ENCODE peak calls at places on chromosome 5, in six cellular contexts. One of them, this sample, is unnamed.

GRCh38 chr5:154419236-154419635 is 26.6 kb upstream of the SAP30L start:
- DNase-seq in astrocyte of the spinal cord: no peak
- DNase-seq in Peyer's patch: peak; percentile 26
- DNase-seq in esophagus squamous epithelium: no peak
- DNase-seq in heart left ventricle: no peak
- DNase-seq in GM12865: no peak
- DNase-seq in this sample: no peak

GRCh38 chr5:127101533-127101932 is 28.2 kb upstream of the C5orf63 start:
- DNase-seq in astrocyte of the spinal cord: no peak
- DNase-seq in Peyer's patch: no peak
- DNase-seq in esophagus squamous epithelium: no peak
- DNase-seq in heart left ventricle: no peak
- DNase-seq in GM12865: no peak
- DNase-seq in this sample: no peak

GRCh38 chr5:164772122-164772521 is 1266.7 kb downstream of the MAT2B start:
- DNase-seq in astrocyte of the spinal cord: no peak
- DNase-seq in Peyer's patch: no peak
- DNase-seq in esophagus squamous epithelium: no peak
- DNase-seq in heart left ventricle: no peak
- DNase-seq in GM12865: no peak
- DNase-seq in this sample: no peak

GRCh38 chr5:139686356-139686918 is 38.3 kb downstream of the CXXC5 start:
- DNase-seq in astrocyte of the spinal cord: no peak
- DNase-seq in Peyer's patch: no peak
- DNase-seq in esophagus squamous epithelium: no peak
- DNase-seq in heart left ventricle: no peak
- DNase-seq in GM12865: no peak
- DNase-seq in this sample: no peak

GRCh38 chr5:160918386-160918785 is 66.4 kb upstream of the ATP10B start:
- DNase-seq in astrocyte of the spinal cord: no peak
- DNase-seq in Peyer's patch: no peak
- DNase-seq in esophagus squamous epithelium: no peak
- DNase-seq in heart left ventricle: no peak
- DNase-seq in GM12865: no peak
- DNase-seq in this sample: no peak

GRCh38 chr5:94326579-94326978 is 291.8 kb downstream of the KIAA0825 start:
- DNase-seq in astrocyte of the spinal cord: no peak
- DNase-seq in Peyer's patch: no peak
- DNase-seq in esophagus squamous epithelium: no peak
- DNase-seq in heart left ventricle: no peak
- DNase-seq in GM12865: no peak
- DNase-seq in this sample: no peak

GRCh38 chr5:40667171-40667663 is 12.5 kb upstream of the PTGER4 start:
- DNase-seq in astrocyte of the spinal cord: no peak
- DNase-seq in Peyer's patch: no peak
- DNase-seq in esophagus squamous epithelium: no peak
- DNase-seq in heart left ventricle: no peak
- DNase-seq in GM12865: no peak
- DNase-seq in this sample: no peak

GRCh38 chr5:65192326-65192725 is 289.4 kb downstream of the ADAMTS6 start:
- DNase-seq in astrocyte of the spinal cord: peak; percentile 37
- DNase-seq in Peyer's patch: no peak
- DNase-seq in esophagus squamous epithelium: no peak
- DNase-seq in heart left ventricle: no peak
- DNase-seq in GM12865: no peak
- DNase-seq in this sample: no peak

GRCh38 chr5:98339141-98339848 is 434.2 kb upstream of the RGMB start:
- DNase-seq in astrocyte of the spinal cord: no peak
- DNase-seq in Peyer's patch: no peak
- DNase-seq in esophagus squamous epithelium: no peak
- DNase-seq in heart left ventricle: no peak
- DNase-seq in GM12865: no peak
- DNase-seq in this sample: no peak

GRCh38 chr5:126656397-126657007 is 55.8 kb downstream of the PHAX start:
- DNase-seq in astrocyte of the spinal cord: peak; percentile 57
- DNase-seq in Peyer's patch: peak; percentile 62
- DNase-seq in esophagus squamous epithelium: no peak
- DNase-seq in heart left ventricle: no peak
- DNase-seq in GM12865: peak; percentile 56
- DNase-seq in this sample: peak; percentile 55

GRCh38 chr5:57834829-57835554 is 352.4 kb upstream of the ACTBL2 start:
- DNase-seq in astrocyte of the spinal cord: peak; percentile 82
- DNase-seq in Peyer's patch: no peak
- DNase-seq in esophagus squamous epithelium: no peak
- DNase-seq in heart left ventricle: no peak
- DNase-seq in GM12865: no peak
- DNase-seq in this sample: peak; percentile 95

GRCh38 chr5:39713224-39713911 is 288.6 kb upstream of the DAB2 start:
- DNase-seq in astrocyte of the spinal cord: no peak
- DNase-seq in Peyer's patch: no peak
- DNase-seq in esophagus squamous epithelium: no peak
- DNase-seq in heart left ventricle: peak; percentile 7
- DNase-seq in GM12865: no peak
- DNase-seq in this sample: peak; percentile 70

GRCh38 chr5:170219615-170220014 is 13.2 kb upstream of the C5orf58 start:
- DNase-seq in astrocyte of the spinal cord: peak; percentile 77
- DNase-seq in Peyer's patch: no peak
- DNase-seq in esophagus squamous epithelium: no peak
- DNase-seq in heart left ventricle: no peak
- DNase-seq in GM12865: no peak
- DNase-seq in this sample: peak; percentile 79

GRCh38 chr5:124870070-124870469 is 123.6 kb upstream of the ZNF608 start:
- DNase-seq in astrocyte of the spinal cord: no peak
- DNase-seq in Peyer's patch: no peak
- DNase-seq in esophagus squamous epithelium: no peak
- DNase-seq in heart left ventricle: no peak
- DNase-seq in GM12865: no peak
- DNase-seq in this sample: no peak

GRCh38 chr5:139725073-139725830 is 70.4 kb upstream of the PSD2 start:
- DNase-seq in astrocyte of the spinal cord: peak; percentile 80
- DNase-seq in Peyer's patch: peak; percentile 67
- DNase-seq in esophagus squamous epithelium: no peak
- DNase-seq in heart left ventricle: peak; percentile 64
- DNase-seq in GM12865: no peak
- DNase-seq in this sample: no peak

GRCh38 chr5:150078802-150079654 is 7.3 kb downstream of the CSF1R start:
- DNase-seq in astrocyte of the spinal cord: no peak
- DNase-seq in Peyer's patch: no peak
- DNase-seq in esophagus squamous epithelium: no peak
- DNase-seq in heart left ventricle: no peak
- DNase-seq in GM12865: no peak
- DNase-seq in this sample: no peak

GRCh38 chr5:44048268-44048984 is 340.8 kb downstream of the FGF10 start:
- DNase-seq in astrocyte of the spinal cord: no peak
- DNase-seq in Peyer's patch: no peak
- DNase-seq in esophagus squamous epithelium: no peak
- DNase-seq in heart left ventricle: no peak
- DNase-seq in GM12865: no peak
- DNase-seq in this sample: no peak

GRCh38 chr5:169610606-169611005 is 26.5 kb upstream of the DOCK2 start:
- DNase-seq in astrocyte of the spinal cord: peak; percentile 24
- DNase-seq in Peyer's patch: no peak
- DNase-seq in esophagus squamous epithelium: no peak
- DNase-seq in heart left ventricle: no peak
- DNase-seq in GM12865: no peak
- DNase-seq in this sample: peak; percentile 4

GRCh38 chr5:144812770-144813169 is 642.1 kb downstream of the KCTD16 start:
- DNase-seq in astrocyte of the spinal cord: peak; percentile 73
- DNase-seq in Peyer's patch: peak; percentile 51
- DNase-seq in esophagus squamous epithelium: no peak
- DNase-seq in heart left ventricle: no peak
- DNase-seq in GM12865: no peak
- DNase-seq in this sample: peak; percentile 86

GRCh38 chr5:146334074-146334533 is 4.5 kb upstream of the POU4F3 start:
- DNase-seq in astrocyte of the spinal cord: no peak
- DNase-seq in Peyer's patch: no peak
- DNase-seq in esophagus squamous epithelium: no peak
- DNase-seq in heart left ventricle: no peak
- DNase-seq in GM12865: no peak
- DNase-seq in this sample: no peak

GRCh38 chr5:157971466-157972324 is 112.8 kb upstream of the CLINT1 start:
- DNase-seq in astrocyte of the spinal cord: no peak
- DNase-seq in Peyer's patch: no peak
- DNase-seq in esophagus squamous epithelium: no peak
- DNase-seq in heart left ventricle: no peak
- DNase-seq in GM12865: no peak
- DNase-seq in this sample: no peak

GRCh38 chr5:108143581-108143980 is 238.3 kb downstream of the FBXL17 start:
- DNase-seq in astrocyte of the spinal cord: peak; percentile 71
- DNase-seq in Peyer's patch: no peak
- DNase-seq in esophagus squamous epithelium: no peak
- DNase-seq in heart left ventricle: no peak
- DNase-seq in GM12865: no peak
- DNase-seq in this sample: peak; percentile 16

GRCh38 chr5:108650997-108651396 is 96.7 kb upstream of the FER start:
- DNase-seq in astrocyte of the spinal cord: peak; percentile 46
- DNase-seq in Peyer's patch: no peak
- DNase-seq in esophagus squamous epithelium: no peak
- DNase-seq in heart left ventricle: no peak
- DNase-seq in GM12865: no peak
- DNase-seq in this sample: peak; percentile 93

GRCh38 chr5:79346420-79346824 is 110.5 kb downstream of the JMY start:
- DNase-seq in astrocyte of the spinal cord: peak; percentile 63
- DNase-seq in Peyer's patch: no peak
- DNase-seq in esophagus squamous epithelium: no peak
- DNase-seq in heart left ventricle: no peak
- DNase-seq in GM12865: no peak
- DNase-seq in this sample: peak; percentile 76

GRCh38 chr5:172791726-172792445 is 20.9 kb upstream of the DUSP1 start:
- DNase-seq in astrocyte of the spinal cord: no peak
- DNase-seq in Peyer's patch: peak; percentile 44
- DNase-seq in esophagus squamous epithelium: no peak
- DNase-seq in heart left ventricle: no peak
- DNase-seq in GM12865: no peak
- DNase-seq in this sample: no peak

GRCh38 chr5:129460951-129461815 is 1.1 kb downstream of the ADAMTS19 start:
- DNase-seq in astrocyte of the spinal cord: peak; percentile 16
- DNase-seq in Peyer's patch: peak; percentile 48
- DNase-seq in esophagus squamous epithelium: no peak
- DNase-seq in heart left ventricle: peak; percentile 13
- DNase-seq in GM12865: peak; percentile 24
- DNase-seq in this sample: peak; percentile 49

GRCh38 chr5:80754900-80755299 is 100.1 kb upstream of the DHFR start:
- DNase-seq in astrocyte of the spinal cord: peak; percentile 79
- DNase-seq in Peyer's patch: peak; percentile 66
- DNase-seq in esophagus squamous epithelium: no peak
- DNase-seq in heart left ventricle: no peak
- DNase-seq in GM12865: peak; percentile 58
- DNase-seq in this sample: no peak
- H3K4me3 ChIP-seq in astrocyte of the spinal cord: no peak overlapping the region
- H3K4me3 ChIP-seq in Peyer's patch: no peak overlapping the region
- H3K4me3 ChIP-seq in esophagus squamous epithelium: no peak overlapping the region
- H3K4me3 ChIP-seq in heart left ventricle: no peak overlapping the region
- H3K4me3 ChIP-seq in GM12865: no peak overlapping the region
- H3K4me3 ChIP-seq in this sample: no peak overlapping the region

GRCh38 chr5:75668348-75668895 is 48.8 kb downstream of the POC5 start:
- DNase-seq in astrocyte of the spinal cord: no peak
- DNase-seq in Peyer's patch: no peak
- DNase-seq in esophagus squamous epithelium: no peak
- DNase-seq in heart left ventricle: no peak
- DNase-seq in GM12865: no peak
- DNase-seq in this sample: no peak
- TF ChIP-seq CTCF in astrocyte of the spinal cord: no peak
- TF ChIP-seq CTCF in Peyer's patch: no peak
- TF ChIP-seq CTCF in esophagus squamous epithelium: no peak
- TF ChIP-seq CTCF in heart left ventricle: no peak
- TF ChIP-seq CTCF in GM12865: no peak
- TF ChIP-seq CTCF in this sample: no peak

GRCh38 chr5:131511934-131512333 is 123.1 kb downstream of the RAPGEF6 start:
- DNase-seq in astrocyte of the spinal cord: no peak
- DNase-seq in Peyer's patch: no peak
- DNase-seq in esophagus squamous epithelium: no peak
- DNase-seq in heart left ventricle: no peak
- DNase-seq in GM12865: no peak
- DNase-seq in this sample: no peak

GRCh38 chr5:131509811-131510210 is 125.2 kb downstream of the RAPGEF6 start:
- DNase-seq in astrocyte of the spinal cord: no peak
- DNase-seq in Peyer's patch: no peak
- DNase-seq in esophagus squamous epithelium: no peak
- DNase-seq in heart left ventricle: no peak
- DNase-seq in GM12865: no peak
- DNase-seq in this sample: no peak

GRCh38 chr5:131515348-131515747 is 119.7 kb downstream of the RAPGEF6 start:
- DNase-seq in astrocyte of the spinal cord: no peak
- DNase-seq in Peyer's patch: no peak
- DNase-seq in esophagus squamous epithelium: no peak
- DNase-seq in heart left ventricle: no peak
- DNase-seq in GM12865: no peak
- DNase-seq in this sample: no peak

GRCh38 chr5:131513780-131514179 is 121.2 kb downstream of the RAPGEF6 start:
- DNase-seq in astrocyte of the spinal cord: no peak
- DNase-seq in Peyer's patch: no peak
- DNase-seq in esophagus squamous epithelium: no peak
- DNase-seq in heart left ventricle: no peak
- DNase-seq in GM12865: peak; percentile 53
- DNase-seq in this sample: no peak

GRCh38 chr5:131514316-131515275 is 120.4 kb downstream of the RAPGEF6 start:
- DNase-seq in astrocyte of the spinal cord: no peak
- DNase-seq in Peyer's patch: no peak
- DNase-seq in esophagus squamous epithelium: no peak
- DNase-seq in heart left ventricle: no peak
- DNase-seq in GM12865: peak; percentile 38
- DNase-seq in this sample: peak; percentile 30
- H3K4me3 ChIP-seq in astrocyte of the spinal cord: no peak overlapping the region
- H3K4me3 ChIP-seq in Peyer's patch: no peak overlapping the region
- H3K4me3 ChIP-seq in esophagus squamous epithelium: no peak overlapping the region
- H3K4me3 ChIP-seq in heart left ventricle: peak overlapping the region; percentile 27
- H3K4me3 ChIP-seq in GM12865: peak overlapping the region; percentile 46
- H3K4me3 ChIP-seq in this sample: no peak overlapping the region

DNA sequence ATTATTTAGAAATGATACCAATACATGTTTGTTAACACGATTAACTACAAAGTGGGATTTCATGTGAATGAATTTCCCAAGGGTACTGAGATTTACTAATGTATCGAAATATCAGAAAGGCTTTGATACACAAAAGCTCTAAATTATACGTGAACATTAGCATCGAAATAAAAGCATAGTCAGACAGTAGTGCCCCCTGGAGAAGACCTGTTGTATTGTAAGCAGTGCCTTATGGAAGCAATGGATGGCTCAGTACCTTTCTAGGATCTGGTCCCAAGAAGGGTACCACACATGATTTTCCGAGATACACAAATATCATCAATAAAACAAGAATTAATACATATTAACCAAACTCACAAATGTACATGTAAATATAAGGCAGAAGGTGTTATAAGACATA is 153.8 kb downstream of the CDH12 start:
- DNase-seq in astrocyte of the spinal cord: no peak
- DNase-seq in Peyer's patch: no peak
- DNase-seq in esophagus squamous epithelium: no peak
- DNase-seq in heart left ventricle: no peak
- DNase-seq in GM12865: no peak
- DNase-seq in this sample: no peak
- TF ChIP-seq CTCF in astrocyte of the spinal cord: no peak
- TF ChIP-seq CTCF in Peyer's patch: no peak
- TF ChIP-seq CTCF in esophagus squamous epithelium: no peak
- TF ChIP-seq CTCF in heart left ventricle: no peak
- TF ChIP-seq CTCF in GM12865: no peak
- TF ChIP-seq CTCF in this sample: no peak

GRCh38 chr5:372556-372910 is 51.0 kb downstream of the AHRR start:
- DNase-seq in astrocyte of the spinal cord: no peak
- DNase-seq in Peyer's patch: peak; percentile 25
- DNase-seq in esophagus squamous epithelium: no peak
- DNase-seq in heart left ventricle: no peak
- DNase-seq in GM12865: peak; percentile 64
- DNase-seq in this sample: no peak
- H3K4me3 ChIP-seq in astrocyte of the spinal cord: no peak overlapping the region
- H3K4me3 ChIP-seq in Peyer's patch: no peak overlapping the region
- H3K4me3 ChIP-seq in esophagus squamous epithelium: no peak overlapping the region
- H3K4me3 ChIP-seq in heart left ventricle: no peak overlapping the region
- H3K4me3 ChIP-seq in GM12865: peak overlapping the region; percentile 70
- H3K4me3 ChIP-seq in this sample: no peak overlapping the region

GRCh38 chr5:155594270-155594669 is 580.7 kb downstream of the KIF4B start:
- DNase-seq in astrocyte of the spinal cord: no peak
- DNase-seq in Peyer's patch: no peak
- DNase-seq in esophagus squamous epithelium: no peak
- DNase-seq in heart left ventricle: no peak
- DNase-seq in GM12865: no peak
- DNase-seq in this sample: no peak
- TF ChIP-seq CTCF in astrocyte of the spinal cord: no peak
- TF ChIP-seq CTCF in Peyer's patch: no peak
- TF ChIP-seq CTCF in esophagus squamous epithelium: no peak
- TF ChIP-seq CTCF in heart left ventricle: no peak
- TF ChIP-seq CTCF in GM12865: no peak
- TF ChIP-seq CTCF in this sample: no peak

This sample was measured in epithelial cell of esophagus.